ENCODE peak calls at places on chromosomes 2 and 18, in five cellular contexts. Z is AG10803, L is fibroblast of pulmonary artery, D is lung, H is AG04449. M is an unnamed sample.

GRCh38 chr2:156748238-156748637 is 312.1 kb downstream of the GPD2 start:
- DNase-seq in Z (no peak), L (no peak), D (no peak), H (no peak), M (no peak)

GRCh38 chr2:237627463-237628321 is at the start of gene LRRFIP1:
- DNase-seq in H (no peak), Z (no peak), D (no peak), L (no peak), M (peak)

GRCh38 chr2:55108456-55108855 is 58.2 kb upstream of the RTN4 start:
- DNase-seq in H (no peak), D (no peak), Z (no peak), L (no peak), M (no peak)

GRCh38 chr2:159209341-159210306 is 76.9 kb downstream of the WDSUB1 start:
- DNase-seq in D (no peak), Z (no peak), H (no peak), L (no peak), M (no peak)

GRCh38 chr18:26335139-26335933 is 109.1 kb downstream of the TAF4B start:
- DNase-seq in H (no peak), D (no peak), Z (peak), L (no peak), M (no peak)

GRCh38 chr2:171365232-171365631 is 68.6 kb downstream of the METTL8 start:
- DNase-seq in H (no peak), D (no peak), Z (no peak), L (no peak), M (no peak)

GRCh38 chr2:43637030-43637803 is at the start of gene PLEKHH2:
- DNase-seq in L (peak), D (peak), Z (peak), H (no peak), M (peak)

GRCh38 chr2:127044165-127044718 is 62.7 kb downstream of the BIN1 start:
- DNase-seq in Z (no peak), L (no peak), H (no peak), D (no peak), M (no peak)

GRCh38 chr2:14806567-14807077 is 174.1 kb downstream of the LRATD1 start:
- DNase-seq in H (no peak), L (no peak), Z (peak), D (no peak), M (no peak)

GRCh38 chr2:217941886-217942728 is 60.7 kb downstream of the TNS1 start:
- DNase-seq in L (no peak), Z (no peak), D (no peak), H (no peak), M (no peak)

GRCh38 chr18:22283397-22283796 is 114.0 kb downstream of the GATA6 start:
- DNase-seq in D (no peak), H (no peak), L (no peak), Z (no peak), M (peak)

GRCh38 chr2:24720310-24720709 is 72.9 kb downstream of the PTRHD1 start:
- DNase-seq in D (no peak), Z (no peak), H (no peak), L (no peak), M (no peak)

GRCh38 chr18:24799176-24799575 is 338.7 kb downstream of the HRH4 start:
- DNase-seq in H (no peak), D (no peak), L (no peak), Z (no peak), M (no peak)

GRCh38 chr2:48510329-48510728 is 19.6 kb upstream of the STON1 start:
- DNase-seq in H (peak), Z (peak), D (no peak), L (peak), M (peak)

GRCh38 chr2:643334-643733 is 33.9 kb downstream of the TMEM18 start:
- DNase-seq in D (peak), Z (no peak), H (no peak), L (no peak), M (no peak)

GRCh38 chr2:215423234-215423633 is 12.6 kb downstream of the FN1 start:
- DNase-seq in D (no peak), L (peak), H (no peak), Z (peak), M (peak)

GRCh38 chr2:71609441-71609840 is 156.1 kb downstream of the DYSF start:
- DNase-seq in Z (peak), H (peak), D (no peak), L (peak), M (no peak)

GRCh38 chr2:121142452-121142851 is 142.6 kb downstream of the TFCP2L1 start:
- DNase-seq in L (no peak), D (no peak), Z (no peak), H (no peak), M (no peak)

GRCh38 chr2:29361255-29361654 is 246.0 kb downstream of the CLIP4 start:
- DNase-seq in D (no peak), Z (no peak), H (no peak), L (no peak), M (no peak)

GRCh38 chr2:96523659-96524481 is 12.7 kb upstream of the ARID5A start:
- DNase-seq in H (no peak), Z (peak), L (no peak), D (no peak), M (peak)

GRCh38 chr2:6959751-6960150 is 42.5 kb downstream of the RNF144A start:
- DNase-seq in Z (no peak), L (no peak), H (no peak), D (no peak), M (no peak)

GRCh38 chr2:64562148-64562784 is 38.1 kb downstream of the AFTPH start:
- DNase-seq in L (peak), D (no peak), Z (peak), H (no peak), M (peak)

GRCh38 chr2:160305081-160305750 is 105.1 kb upstream of the ITGB6 start:
- DNase-seq in Z (peak), L (peak), H (no peak), D (no peak), M (peak)

GRCh38 chr2:233845301-233846060 is 8.9 kb downstream of the HJURP start:
- DNase-seq in Z (no peak), D (no peak), H (no peak), L (no peak), M (no peak)

GRCh38 chr2:42601076-42601475 is 32.6 kb downstream of the MTA3 start:
- DNase-seq in L (no peak), D (no peak), Z (peak), H (no peak), M (no peak)

GRCh38 chr2:119809329-119810038 is 49.8 kb downstream of the PTPN4 start:
- DNase-seq in L (peak), H (peak), Z (peak), D (no peak), M (peak)

GRCh38 chr2:106851055-106851454 is 34.9 kb downstream of the ST6GAL2 start:
- DNase-seq in D (no peak), H (no peak), Z (no peak), L (no peak), M (no peak)

GRCh38 chr18:73893879-73894278 is 253.8 kb downstream of the FBXO15 start:
- DNase-seq in D (no peak), H (no peak), Z (no peak), L (no peak), M (no peak)

GRCh38 chr18:6648581-6648980 is 80.9 kb upstream of the ARHGAP28 start:
- DNase-seq in L (no peak), H (no peak), Z (no peak), D (no peak), M (no peak)

GRCh38 chr2:205731521-205731965 is 49.2 kb downstream of the NRP2 start:
- DNase-seq in H (peak), Z (peak), D (no peak), L (peak), M (peak)

GRCh38 chr2:75569546-75569945 is 8.8 kb upstream of the EVA1A start:
- DNase-seq in L (no peak), Z (no peak), H (no peak), D (no peak), M (no peak)

GRCh38 chr2:24492283-24493272 is 1.5 kb downstream of the NCOA1 start:
- DNase-seq in Z (no peak), H (no peak), L (peak), D (peak), M (peak)

GRCh38 chr2:128170776-128171175 is 79.8 kb downstream of the UGGT1 start:
- DNase-seq in L (no peak), H (no peak), D (no peak), Z (no peak), M (no peak)

GRCh38 chr2:216829533-216829932 is 30.3 kb downstream of the TNP1 start:
- DNase-seq in L (peak), Z (peak), D (peak), H (no peak), M (peak)

GRCh38 chr2:241496003-241496707 is 12.2 kb downstream of the STK25 start:
- DNase-seq in H (no peak), Z (no peak), D (no peak), L (no peak), M (no peak)

GRCh38 chr2:42928692-42929576 is 136.6 kb upstream of the HAAO start:
- DNase-seq in H (no peak), Z (peak), L (peak), D (no peak), M (peak)

GRCh38 chr2:220871909-220872308 is 700.2 kb downstream of the EPHA4 start:
- DNase-seq in L (no peak), D (no peak), H (no peak), Z (no peak), M (no peak)

GRCh38 chr18:78526275-78526674 is 453.3 kb upstream of the SALL3 start:
- DNase-seq in L (no peak), H (no peak), D (no peak), Z (no peak), M (no peak)

GRCh38 chr2:55109219-55109891 is 59.1 kb upstream of the RTN4 start:
- DNase-seq in L (no peak), Z (peak), D (no peak), H (no peak), M (peak)

GRCh38 chr2:160751021-160751420 is 257.4 kb upstream of the RBMS1 start:
- DNase-seq in Z (peak), H (no peak), L (no peak), D (no peak), M (peak)

DNA sequence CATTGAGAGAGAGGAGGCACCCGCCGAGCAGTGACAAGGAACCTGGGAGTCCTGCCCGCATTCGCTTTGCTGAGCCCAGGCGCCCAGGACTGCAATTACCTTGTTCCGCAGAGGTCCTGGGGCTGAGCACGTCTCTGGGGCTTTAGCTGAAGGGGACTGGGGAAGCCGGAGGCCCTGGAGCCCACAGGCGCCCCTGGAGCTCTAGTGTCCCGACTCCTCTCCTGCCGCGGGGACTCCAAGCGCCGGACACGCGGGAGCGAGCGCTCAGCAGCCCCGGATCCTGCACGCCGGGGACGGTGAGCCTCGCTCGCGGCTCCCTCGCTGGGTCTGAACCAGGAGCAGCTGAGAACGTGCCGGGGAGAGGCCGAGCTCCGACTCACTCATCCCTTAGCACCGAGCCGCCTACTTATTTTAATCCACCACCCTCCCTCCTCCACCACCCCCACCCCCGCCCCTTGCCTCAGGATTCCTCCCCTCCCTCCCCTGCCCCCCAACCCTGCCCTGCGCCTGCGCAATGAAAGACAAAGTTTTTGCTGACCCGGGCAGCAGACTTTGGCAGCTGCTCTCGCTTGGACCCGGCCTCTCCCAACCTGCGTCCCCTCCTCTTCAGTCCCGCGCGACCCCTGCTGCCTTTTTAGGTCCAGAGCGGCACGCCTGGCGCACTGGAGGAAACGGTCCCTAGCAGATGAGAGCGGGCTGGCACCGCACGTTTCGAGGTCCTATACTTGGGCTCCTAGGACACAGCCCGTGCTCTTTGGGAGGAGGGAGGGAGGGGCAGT is at the start of gene OSR1:
- DNase-seq in L (peak), Z (peak), H (no peak), D (no peak), M (peak)
- H3K4me3 ChIP-seq in L (peak), Z (peak), H (peak), D (peak), M (peak)

DNA sequence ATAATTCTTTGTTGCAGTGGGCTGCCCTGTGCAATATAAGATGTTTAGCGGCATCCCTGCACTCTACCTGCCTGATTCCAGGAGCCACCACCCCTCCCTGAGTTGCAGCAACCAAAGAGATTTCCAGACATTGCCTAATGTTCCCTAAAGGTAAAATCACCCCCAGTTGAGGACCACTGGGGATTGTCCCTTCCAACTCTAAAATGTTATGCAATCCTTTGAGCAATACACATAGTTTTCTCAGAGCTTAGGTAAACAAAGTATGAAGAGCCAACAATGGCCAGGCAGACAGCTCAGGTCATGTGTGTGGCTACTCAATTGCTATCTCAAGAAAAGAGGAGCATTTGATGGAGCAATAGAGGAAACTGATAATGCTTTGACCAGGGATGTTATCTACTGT is 87.0 kb downstream of the XDH start:
- DNase-seq in H (no peak), Z (no peak), L (no peak), D (no peak), M (no peak)
- TF ChIP-seq CTCF in H (no peak), Z (no peak), L (no peak), D (no peak), M (no peak)

DNA sequence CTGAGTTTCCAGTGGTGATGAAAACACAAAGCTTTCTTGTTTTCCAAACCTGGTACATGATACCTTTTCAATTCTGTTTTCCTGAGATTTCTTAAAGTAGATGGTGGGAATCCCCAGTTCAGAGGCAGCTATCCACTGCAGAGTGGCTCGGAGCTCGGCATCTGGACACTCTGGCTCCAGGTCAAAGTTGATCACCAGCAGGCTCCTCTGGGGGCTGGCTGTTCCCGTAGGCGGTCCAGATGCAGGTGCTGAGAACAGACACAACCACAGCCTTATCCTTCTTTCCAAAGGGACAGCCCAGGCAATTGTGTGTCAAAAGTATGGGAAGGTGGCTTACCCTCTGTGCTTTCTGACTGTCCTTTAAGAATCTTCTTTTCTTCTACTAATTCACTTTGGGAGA is 119.5 kb downstream of the DAW1 start:
- DNase-seq in H (no peak), D (no peak), L (no peak), Z (no peak), M (no peak)
- H3K4me3 ChIP-seq in H (no peak), D (no peak), L (no peak), Z (no peak), M (no peak)

GRCh38 chr2:74532222-74532621 is 2.5 kb downstream of the HTRA2 start:
- DNase-seq in D (no peak), Z (peak), L (peak), H (no peak), M (peak)
- TF ChIP-seq CTCF in D (peak), Z (peak), L (peak), H (no peak), M (peak)

M was measured in fibroblast of the aortic adventitia.